ENCODE peak calls at places on chromosomes 7 and 10, in five cellular contexts. One of them, this sample, is unnamed.

GRCh38 chr7:25260862-25261454 is 32.7 kb upstream of the NPVF start:
- DNase-seq in mesendoderm: no peak
- DNase-seq in K562: no peak
- DNase-seq in HCT116: no peak
- DNase-seq in neuronal stem cell: no peak
- DNase-seq in this sample: peak

GRCh38 chr10:50503661-50504320 is 120.0 kb downstream of the SGMS1 start:
- DNase-seq in mesendoderm: peak
- DNase-seq in K562: peak
- DNase-seq in HCT116: no peak
- DNase-seq in neuronal stem cell: no peak
- DNase-seq in this sample: no peak

GRCh38 chr10:132068431-132069121 is 2.8 kb downstream of the JAKMIP3 start:
- DNase-seq in mesendoderm: no peak
- DNase-seq in K562: no peak
- DNase-seq in HCT116: no peak
- DNase-seq in neuronal stem cell: no peak
- DNase-seq in this sample: no peak

GRCh38 chr10:95519132-95519487 is 42.1 kb downstream of the SORBS1 start:
- DNase-seq in mesendoderm: no peak
- DNase-seq in K562: no peak
- DNase-seq in HCT116: no peak
- DNase-seq in neuronal stem cell: no peak
- DNase-seq in this sample: no peak

GRCh38 chr7:137774793-137775201 is 72.0 kb downstream of the DGKI start:
- DNase-seq in mesendoderm: no peak
- DNase-seq in K562: no peak
- DNase-seq in HCT116: no peak
- DNase-seq in neuronal stem cell: no peak
- DNase-seq in this sample: no peak

GRCh38 chr7:120997902-120998301 is 9.4 kb downstream of the CPED1 start:
- DNase-seq in mesendoderm: no peak
- DNase-seq in K562: no peak
- DNase-seq in HCT116: no peak
- DNase-seq in neuronal stem cell: no peak
- DNase-seq in this sample: no peak

GRCh38 chr7:2191026-2191425 is 41.7 kb downstream of the MAD1L1 start:
- DNase-seq in mesendoderm: no peak
- DNase-seq in K562: no peak
- DNase-seq in HCT116: no peak
- DNase-seq in neuronal stem cell: no peak
- DNase-seq in this sample: no peak

GRCh38 chr10:16470747-16471146 is 33.9 kb downstream of the PTER start:
- DNase-seq in mesendoderm: no peak
- DNase-seq in K562: peak
- DNase-seq in HCT116: no peak
- DNase-seq in neuronal stem cell: no peak
- DNase-seq in this sample: no peak

GRCh38 chr10:124943301-124944092 is 1.6 kb downstream of the ZRANB1 start:
- DNase-seq in mesendoderm: no peak
- DNase-seq in K562: no peak
- DNase-seq in HCT116: peak
- DNase-seq in neuronal stem cell: no peak
- DNase-seq in this sample: no peak

GRCh38 chr7:152553671-152554317 is 118.0 kb upstream of the KMT2C start:
- DNase-seq in mesendoderm: peak
- DNase-seq in K562: peak
- DNase-seq in HCT116: no peak
- DNase-seq in neuronal stem cell: no peak
- DNase-seq in this sample: no peak

GRCh38 chr7:4681922-4682620 is at the start of gene FOXK1:
- DNase-seq in mesendoderm: peak
- DNase-seq in K562: peak
- DNase-seq in HCT116: no peak
- DNase-seq in neuronal stem cell: peak
- DNase-seq in this sample: peak

GRCh38 chr7:149161241-149161848 is 14.1 kb downstream of the ZNF398 start:
- DNase-seq in mesendoderm: no peak
- DNase-seq in K562: no peak
- DNase-seq in HCT116: no peak
- DNase-seq in neuronal stem cell: no peak
- DNase-seq in this sample: no peak
- H3K9ac ChIP-seq in mesendoderm: no peak
- H3K9ac ChIP-seq in K562: no peak
- H3K9ac ChIP-seq in HCT116: no peak
- H3K9ac ChIP-seq in neuronal stem cell: no peak
- H3K9ac ChIP-seq in this sample: no peak

DNA sequence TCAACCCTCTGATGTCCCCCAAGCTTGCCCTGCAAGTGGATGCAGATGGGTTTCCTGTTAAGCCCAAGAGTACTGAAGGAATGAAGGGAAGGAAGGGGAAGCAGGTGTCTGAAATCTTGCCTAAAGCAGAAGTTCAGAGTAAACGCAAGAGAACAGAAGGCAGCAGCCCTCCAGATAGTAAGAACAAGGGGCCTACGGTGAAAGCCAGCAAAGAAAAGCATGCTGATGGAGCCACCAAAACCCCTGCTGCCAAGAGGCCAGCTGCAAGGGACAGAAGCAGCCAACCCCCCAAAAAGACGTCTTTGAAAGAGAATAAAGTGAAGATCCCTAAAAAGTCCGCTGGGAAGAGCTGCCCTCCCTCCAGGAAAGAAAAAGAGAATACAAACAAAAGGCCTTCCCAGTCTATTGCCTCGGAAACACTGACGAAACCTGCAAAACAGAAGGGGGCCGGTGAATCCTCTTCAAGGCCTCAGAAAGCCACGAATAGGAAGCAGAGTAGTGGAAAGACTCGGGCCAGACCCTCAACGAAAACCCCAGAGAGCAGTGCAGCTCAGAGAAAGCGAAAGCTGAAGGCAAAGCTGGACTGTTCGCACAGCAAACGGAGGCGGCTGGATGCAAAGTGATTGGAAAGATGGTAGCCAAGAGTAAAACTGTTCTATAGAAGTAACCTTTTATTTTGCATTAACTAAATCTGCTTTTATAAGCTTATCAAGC is 152.6 kb downstream of the LCOR start:
- DNase-seq in mesendoderm: no peak
- DNase-seq in K562: no peak
- DNase-seq in HCT116: no peak
- DNase-seq in neuronal stem cell: peak
- DNase-seq in this sample: no peak
- H3K9ac ChIP-seq in mesendoderm: no peak
- H3K9ac ChIP-seq in K562: no peak
- H3K9ac ChIP-seq in HCT116: no peak
- H3K9ac ChIP-seq in neuronal stem cell: no peak
- H3K9ac ChIP-seq in this sample: no peak

GRCh38 chr7:73425356-73425983 is 8.1 kb upstream of the FZD9 start:
- DNase-seq in mesendoderm: no peak
- DNase-seq in K562: no peak
- DNase-seq in HCT116: no peak
- DNase-seq in neuronal stem cell: no peak
- DNase-seq in this sample: no peak

GRCh38 chr7:73423519-73424485 is 9.8 kb upstream of the FZD9 start:
- DNase-seq in mesendoderm: no peak
- DNase-seq in K562: no peak
- DNase-seq in HCT116: no peak
- DNase-seq in neuronal stem cell: peak
- DNase-seq in this sample: no peak

GRCh38 chr7:73426016-73426415 is 7.6 kb upstream of the FZD9 start:
- DNase-seq in mesendoderm: no peak
- DNase-seq in K562: no peak
- DNase-seq in HCT116: no peak
- DNase-seq in neuronal stem cell: no peak
- DNase-seq in this sample: no peak

GRCh38 chr7:73427902-73428696 is 5.5 kb upstream of the FZD9 start:
- DNase-seq in mesendoderm: no peak
- DNase-seq in K562: no peak
- DNase-seq in HCT116: no peak
- DNase-seq in neuronal stem cell: no peak
- DNase-seq in this sample: peak

DNA sequence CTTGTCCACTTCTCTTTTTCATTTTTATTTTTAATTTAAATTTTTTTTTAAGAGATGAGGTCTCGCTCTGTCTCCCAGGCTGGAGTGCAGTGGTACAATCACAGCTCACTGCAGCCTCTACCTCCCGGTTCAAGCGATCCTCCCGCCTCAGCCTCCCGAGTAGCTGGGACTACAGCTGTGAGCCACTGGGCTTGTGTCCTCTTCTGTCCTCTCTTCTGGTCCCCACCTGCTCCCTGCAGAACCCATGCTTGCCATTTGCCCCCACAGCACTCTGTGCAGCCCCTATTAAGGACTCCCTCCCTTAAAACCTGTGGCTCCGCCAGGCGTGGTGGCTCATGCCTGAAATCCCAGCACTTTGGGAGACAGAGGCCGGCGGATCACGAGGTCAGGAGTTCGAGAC is 9.1 kb upstream of the FZD9 start:
- DNase-seq in mesendoderm: no peak
- DNase-seq in K562: no peak
- DNase-seq in HCT116: no peak
- DNase-seq in neuronal stem cell: no peak
- DNase-seq in this sample: no peak
- H3K9ac ChIP-seq in mesendoderm: peak
- H3K9ac ChIP-seq in K562: peak
- H3K9ac ChIP-seq in HCT116: no peak
- H3K9ac ChIP-seq in neuronal stem cell: peak
- H3K9ac ChIP-seq in this sample: no peak

DNA sequence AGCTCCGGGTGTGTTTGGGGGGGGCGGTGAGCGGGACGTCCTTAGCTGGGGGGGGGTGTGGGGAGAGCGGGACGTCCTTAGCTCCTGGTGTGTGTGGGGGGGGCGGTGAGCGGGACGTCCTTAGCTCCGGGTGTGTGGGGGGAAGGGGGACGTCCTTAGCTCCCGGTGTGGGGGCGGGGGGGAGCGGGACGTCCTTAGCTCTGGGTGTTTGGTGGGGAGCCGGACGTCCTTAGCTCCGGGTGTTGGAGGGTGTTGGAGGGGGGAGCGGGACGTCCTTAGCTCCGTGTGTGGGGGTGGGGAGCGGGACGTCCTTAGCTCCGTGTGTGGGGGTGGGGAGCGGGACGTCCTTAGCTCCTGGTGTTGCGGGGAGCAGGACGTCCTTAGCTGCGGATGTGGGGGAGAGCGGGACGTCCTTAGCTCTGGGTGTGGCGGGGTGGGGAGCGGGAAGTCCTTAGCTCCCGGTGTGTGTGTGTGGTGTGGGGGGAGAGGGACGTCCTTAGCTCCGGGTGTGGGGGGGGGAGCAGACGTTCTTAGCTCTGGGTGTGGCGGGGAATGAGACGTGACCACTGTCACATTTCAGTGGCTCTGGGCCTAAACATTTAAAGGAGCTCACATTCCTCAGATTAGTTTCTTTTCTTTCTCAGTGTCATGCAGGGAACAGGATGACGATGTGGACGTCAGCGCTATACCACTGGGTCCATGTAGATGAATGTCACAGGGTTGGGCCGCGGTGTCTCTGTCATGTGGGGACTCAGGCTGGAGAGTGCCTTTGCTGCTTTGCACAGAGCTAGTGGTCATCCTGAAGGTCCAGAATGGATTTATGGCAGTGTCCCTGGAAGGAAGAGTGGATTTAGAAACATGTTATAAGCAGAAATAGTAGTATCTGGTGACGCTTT is 7.5 kb downstream of the DYNC2I1 start:
- DNase-seq in mesendoderm: peak
- DNase-seq in K562: peak
- DNase-seq in HCT116: peak
- DNase-seq in neuronal stem cell: no peak
- DNase-seq in this sample: peak
- H3K9ac ChIP-seq in mesendoderm: peak
- H3K9ac ChIP-seq in K562: peak
- H3K9ac ChIP-seq in HCT116: peak
- H3K9ac ChIP-seq in neuronal stem cell: peak
- H3K9ac ChIP-seq in this sample: peak

This sample was measured in Karpas-422.